ENCODE peak calls at places on chromosomes 11 and 22, in six cellular contexts. One of them, this sample, is unnamed.

GRCh38 chr22:17436981-17437410 is 67.7 kb downstream of the CECR2 start:
- DNase-seq in ovary: no peak
- DNase-seq in spleen: no peak
- DNase-seq in GM12865: no peak
- DNase-seq in glutamatergic neuron: peak
- DNase-seq in left lung: no peak
- DNase-seq in this sample: no peak

GRCh38 chr22:38570841-38571364 is 920 bp upstream of the DMC1 start:
- DNase-seq in ovary: no peak
- DNase-seq in spleen: peak
- DNase-seq in GM12865: peak
- DNase-seq in glutamatergic neuron: peak
- DNase-seq in left lung: peak
- DNase-seq in this sample: peak

GRCh38 chr11:57432714-57433163 is 5.8 kb upstream of the SLC43A3 start:
- DNase-seq in ovary: no peak
- DNase-seq in spleen: no peak
- DNase-seq in GM12865: peak
- DNase-seq in glutamatergic neuron: no peak
- DNase-seq in left lung: peak
- DNase-seq in this sample: peak

GRCh38 chr11:56890584-56891305 is 98.0 kb upstream of the OR5AK2 start:
- DNase-seq in ovary: no peak
- DNase-seq in spleen: no peak
- DNase-seq in GM12865: no peak
- DNase-seq in glutamatergic neuron: no peak
- DNase-seq in left lung: no peak
- DNase-seq in this sample: no peak

GRCh38 chr11:69105431-69106123 is 50.2 kb upstream of the SMIM38 start:
- DNase-seq in ovary: no peak
- DNase-seq in spleen: no peak
- DNase-seq in GM12865: no peak
- DNase-seq in glutamatergic neuron: no peak
- DNase-seq in left lung: no peak
- DNase-seq in this sample: no peak

GRCh38 chr11:60754887-60755286 is 1.8 kb upstream of the MS4A15 start:
- DNase-seq in ovary: no peak
- DNase-seq in spleen: peak
- DNase-seq in GM12865: no peak
- DNase-seq in glutamatergic neuron: no peak
- DNase-seq in left lung: no peak
- DNase-seq in this sample: no peak

GRCh38 chr22:25628494-25628893 is 64.0 kb downstream of the GRK3 start:
- DNase-seq in ovary: no peak
- DNase-seq in spleen: no peak
- DNase-seq in GM12865: no peak
- DNase-seq in glutamatergic neuron: no peak
- DNase-seq in left lung: no peak
- DNase-seq in this sample: no peak

GRCh38 chr11:114262681-114263509 is 33.3 kb upstream of the NNMT start:
- DNase-seq in ovary: no peak
- DNase-seq in spleen: no peak
- DNase-seq in GM12865: no peak
- DNase-seq in glutamatergic neuron: peak
- DNase-seq in left lung: no peak
- DNase-seq in this sample: peak

DNA sequence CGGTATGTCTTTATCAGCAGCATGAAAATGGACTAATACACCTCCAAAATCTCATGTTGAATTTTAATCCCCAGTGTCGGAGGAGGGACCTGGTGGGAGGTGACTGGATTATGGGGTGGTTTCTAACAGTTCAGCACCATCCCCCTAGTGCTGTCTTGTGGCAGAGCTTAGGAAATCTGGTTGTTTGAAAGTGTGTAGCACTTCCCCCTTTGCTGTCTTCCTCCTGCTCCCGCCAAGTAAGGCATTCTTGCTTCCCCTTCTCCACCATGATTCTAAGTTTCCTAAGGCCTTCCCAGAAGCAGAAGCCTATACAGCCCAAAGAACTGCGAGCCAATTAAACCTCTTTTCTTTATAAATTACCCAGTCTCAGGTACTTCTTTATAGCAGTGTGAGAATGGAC is 4.0 kb downstream of the CD59 start:
- DNase-seq in ovary: no peak
- DNase-seq in spleen: no peak
- DNase-seq in GM12865: peak
- DNase-seq in glutamatergic neuron: no peak
- DNase-seq in left lung: no peak
- DNase-seq in this sample: no peak
- TF ChIP-seq CTCF in ovary: no peak
- TF ChIP-seq CTCF in spleen: no peak
- TF ChIP-seq CTCF in GM12865: no peak
- TF ChIP-seq CTCF in glutamatergic neuron: no peak
- TF ChIP-seq CTCF in left lung: no peak
- TF ChIP-seq CTCF in this sample: no peak

GRCh38 chr11:74927496-74927895 is 21.4 kb downstream of the XRRA1 start:
- DNase-seq in ovary: no peak
- DNase-seq in spleen: no peak
- DNase-seq in GM12865: no peak
- DNase-seq in glutamatergic neuron: no peak
- DNase-seq in left lung: no peak
- DNase-seq in this sample: no peak
- TF ChIP-seq CTCF in ovary: no peak
- TF ChIP-seq CTCF in spleen: no peak
- TF ChIP-seq CTCF in GM12865: no peak
- TF ChIP-seq CTCF in glutamatergic neuron: no peak
- TF ChIP-seq CTCF in left lung: no peak
- TF ChIP-seq CTCF in this sample: no peak

DNA sequence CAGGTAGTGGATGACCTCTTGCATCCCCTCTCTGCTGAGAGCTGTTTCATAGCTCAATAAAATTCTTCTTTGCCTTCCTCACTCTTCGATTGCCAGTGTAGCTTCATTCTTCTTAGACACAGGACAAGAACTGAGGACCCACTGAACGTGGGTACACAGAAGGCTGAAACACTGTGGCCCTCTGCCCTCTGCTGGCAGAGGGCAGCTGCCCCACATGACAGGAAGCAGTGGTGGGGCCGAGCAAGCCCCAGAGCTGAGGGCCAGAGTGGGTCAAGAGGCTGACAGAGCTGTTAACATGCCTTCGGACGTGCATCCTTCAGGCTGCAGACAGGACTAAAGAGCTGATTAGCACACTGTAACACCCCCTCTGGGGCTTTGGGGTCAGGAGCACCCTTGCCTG is 15.6 kb downstream of the SMC1B start:
- DNase-seq in ovary: no peak
- DNase-seq in spleen: no peak
- DNase-seq in GM12865: peak
- DNase-seq in glutamatergic neuron: no peak
- DNase-seq in left lung: no peak
- DNase-seq in this sample: peak
- TF ChIP-seq CTCF in ovary: no peak
- TF ChIP-seq CTCF in spleen: no peak
- TF ChIP-seq CTCF in GM12865: peak
- TF ChIP-seq CTCF in glutamatergic neuron: no peak
- TF ChIP-seq CTCF in left lung: no peak
- TF ChIP-seq CTCF in this sample: peak

DNA sequence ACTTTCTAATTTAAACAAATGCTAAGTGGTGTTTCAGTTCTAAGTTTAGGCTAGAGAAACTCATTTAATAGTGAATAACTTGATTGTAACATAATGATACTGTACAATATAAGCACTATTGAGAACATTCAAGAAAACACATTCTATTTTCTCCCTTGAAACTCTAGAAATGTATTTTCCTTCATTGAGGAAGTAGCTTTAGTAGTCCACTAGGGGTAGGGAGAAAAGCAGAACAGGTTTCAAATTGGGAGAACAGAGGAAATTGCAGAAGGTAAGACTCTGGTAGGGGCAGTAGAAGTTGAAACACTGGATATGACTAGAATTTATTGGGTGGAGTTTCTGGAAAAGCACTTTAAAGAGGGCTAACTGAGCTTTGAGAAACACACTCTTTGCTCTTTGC is 31.6 kb upstream of the MPPED2 start:
- DNase-seq in ovary: no peak
- DNase-seq in spleen: no peak
- DNase-seq in GM12865: no peak
- DNase-seq in glutamatergic neuron: no peak
- DNase-seq in left lung: no peak
- DNase-seq in this sample: no peak
- TF ChIP-seq CTCF in ovary: no peak
- TF ChIP-seq CTCF in spleen: no peak
- TF ChIP-seq CTCF in GM12865: no peak
- TF ChIP-seq CTCF in glutamatergic neuron: peak
- TF ChIP-seq CTCF in left lung: no peak
- TF ChIP-seq CTCF in this sample: no peak